ENCODE peak calls at places on chromosomes 16 and 17, in four cellular contexts. X, K, Q and H are unnamed samples.

GRCh38 chr16:17571499-17572093 is 100.8 kb upstream of the XYLT1 start:
- DNase-seq in X (no peak), K (no peak), Q (no peak), H (no peak)

GRCh38 chr16:90046122-90046970 is 27.1 kb upstream of the DBNDD1 start:
- DNase-seq in X (no peak), K (no peak), Q (peak), H (peak)

GRCh38 chr17:77125432-77125901 is 15.3 kb upstream of the SEC14L1 start:
- DNase-seq in X (no peak), K (peak), Q (no peak), H (no peak)

GRCh38 chr16:60776311-60776710 is 1259.9 kb downstream of the CDH8 start:
- DNase-seq in X (no peak), K (no peak), Q (no peak), H (no peak)

GRCh38 chr16:31700530-31701388 is 172.8 kb upstream of the ZNF267 start:
- DNase-seq in X (peak), K (no peak), Q (peak), H (peak)

GRCh38 chr16:88120812-88121211 is 169.6 kb downstream of the BANP start:
- DNase-seq in X (no peak), K (no peak), Q (peak), H (no peak)

GRCh38 chr16:87951550-87952538 is 610 bp downstream of the BANP start:
- DNase-seq in X (no peak), K (peak), Q (no peak), H (no peak)

GRCh38 chr16:67396775-67397450 is 3.6 kb upstream of the TPPP3 start:
- DNase-seq in X (no peak), K (no peak), Q (no peak), H (no peak)

GRCh38 chr17:75124041-75124818 is 7.3 kb downstream of the NT5C start:
- DNase-seq in X (no peak), K (peak), Q (no peak), H (no peak)

GRCh38 chr16:88354229-88355092 is 28.3 kb upstream of the ZNF469 start:
- DNase-seq in X (no peak), K (no peak), Q (peak), H (no peak)

GRCh38 chr16:63361032-63361624 is 1324.9 kb upstream of the CDH8 start:
- DNase-seq in X (no peak), K (peak), Q (no peak), H (peak)

GRCh38 chr16:733382-734207 is 6.7 kb downstream of the HAGHL start:
- DNase-seq in X (no peak), K (no peak), Q (no peak), H (no peak)

GRCh38 chr16:16047761-16048160 is 98.3 kb downstream of the ABCC1 start:
- DNase-seq in X (no peak), K (no peak), Q (no peak), H (no peak)

GRCh38 chr16:16045311-16045710 is 95.9 kb downstream of the ABCC1 start:
- DNase-seq in X (no peak), K (no peak), Q (no peak), H (no peak)

GRCh38 chr16:16048904-16049582 is 99.6 kb downstream of the ABCC1 start:
- DNase-seq in X (no peak), K (no peak), Q (no peak), H (no peak)

GRCh38 chr16:16042076-16042475 is 92.7 kb downstream of the ABCC1 start:
- DNase-seq in X (no peak), K (peak), Q (no peak), H (no peak)

GRCh38 chr16:16045879-16046278 is 96.5 kb downstream of the ABCC1 start:
- DNase-seq in X (no peak), K (no peak), Q (no peak), H (no peak)
- TF ChIP-seq CTCF in X (no peak), K (peak), Q (no peak), H (no peak)

GRCh38 chr17:82871056-82871775 is 31.4 kb upstream of the ZNF750 start:
- DNase-seq in X (no peak), K (peak), Q (no peak), H (peak)
- TF ChIP-seq CTCF in X (no peak), K (no peak), Q (no peak), H (peak)

DNA sequence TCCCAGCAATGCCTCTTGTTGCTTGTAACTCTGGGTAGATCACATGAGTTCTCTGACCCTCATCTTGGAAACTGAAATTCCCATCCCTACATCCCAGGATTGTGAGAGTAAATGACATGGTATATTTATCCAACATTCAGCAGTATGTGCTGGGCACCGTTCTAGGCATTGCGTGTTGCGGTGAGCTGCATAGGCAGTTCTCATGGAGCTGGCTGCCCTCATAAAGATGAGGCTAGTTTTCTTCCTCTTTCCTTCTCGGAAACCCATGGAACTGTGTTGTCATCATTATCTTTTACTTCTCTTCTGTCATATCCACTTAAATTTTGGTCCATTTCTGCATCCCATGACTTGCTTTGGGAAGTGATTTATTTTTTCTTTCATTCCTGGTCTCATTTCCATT is 17.1 kb downstream of the CMIP start:
- DNase-seq in X (no peak), K (no peak), Q (no peak), H (no peak)
- TF ChIP-seq CTCF in X (no peak), K (no peak), Q (no peak), H (no peak)

GRCh38 chr17:35088911-35089845 is 25.7 kb upstream of the RFFL start:
- DNase-seq in X (peak), K (peak), Q (peak), H (peak)

GRCh38 chr17:35088647-35088910 is 25.1 kb upstream of the RFFL start:
- DNase-seq in X (no peak), K (no peak), Q (no peak), H (no peak)

GRCh38 chr17:35086164-35086563 is 22.7 kb upstream of the RFFL start:
- DNase-seq in X (no peak), K (no peak), Q (no peak), H (no peak)

GRCh38 chr17:35086931-35087573 is 23.5 kb upstream of the RFFL start:
- DNase-seq in X (no peak), K (no peak), Q (no peak), H (no peak)

GRCh38 chr17:35087731-35088646 is 24.5 kb upstream of the RFFL start:
- DNase-seq in X (peak), K (peak), Q (peak), H (no peak)
- TF ChIP-seq CTCF in X (no peak), K (no peak), Q (no peak), H (peak)